ENCODE peak calls at places on chromosomes 12 and 14, in seven cellular contexts. I is fibroblast of mammary gland, E is cardiac muscle cell, G is tibial artery, L is cardiac fibroblast, Y is GM12865, B is IMR-90. U is an unnamed sample.

GRCh38 chr12:201361-201760 is 12.6 kb downstream of the SLC6A12 start:
- DNase-seq in I (no peak), L (no peak), G (no peak), E (no peak), Y (no peak), B (no peak), U (no peak)

GRCh38 chr12:119179335-119180021 is 747 bp downstream of the HSPB8 start:
- DNase-seq in G (no peak), I (peak; percentile 58), E (peak; percentile 89), Y (no peak), L (peak; percentile 70), B (peak; percentile 70), U (no peak)

GRCh38 chr14:101185081-101185835 is 281.7 kb upstream of the RTL1 start:
- DNase-seq in Y (no peak), B (no peak), L (no peak), I (no peak), G (no peak), E (no peak), U (no peak)

GRCh38 chr14:103056322-103057027 is 874 bp downstream of the CDC42BPB start:
- DNase-seq in Y (peak; percentile 30), B (peak; percentile 55), E (peak; percentile 70), G (peak; percentile 59), I (peak; percentile 72), L (peak; percentile 69), U (peak; percentile 24)

GRCh38 chr12:47832263-47832933 is 12.7 kb upstream of the HDAC7 start:
- DNase-seq in E (no peak), G (no peak), B (no peak), I (no peak), Y (no peak), L (peak; percentile 64), U (no peak)

GRCh38 chr14:61322011-61322798 is 826 bp downstream of the PRKCH start:
- DNase-seq in B (no peak), E (peak; percentile 12), I (no peak), G (no peak), L (no peak), Y (peak; percentile 31), U (no peak)

GRCh38 chr14:76653875-76654572 is 107.2 kb upstream of the VASH1 start:
- DNase-seq in E (no peak), Y (no peak), B (no peak), G (no peak), L (no peak), I (no peak), U (no peak)

GRCh38 chr12:68040450-68041075 is 51.3 kb downstream of the IFNG-AS1 start:
- DNase-seq in L (peak; percentile 86), E (peak; percentile 82), B (peak; percentile 73), I (peak; percentile 77), G (peak; percentile 75), Y (peak; percentile 79), U (peak; percentile 33)

GRCh38 chr14:58193542-58193941 is 6.4 kb upstream of the ACTR10 start:
- DNase-seq in L (peak; percentile 9), B (no peak), E (no peak), I (peak; percentile 31), Y (no peak), G (no peak), U (no peak)

GRCh38 chr12:106032141-106032925 is 106.4 kb downstream of the NUAK1 start:
- DNase-seq in B (peak; percentile 22), I (no peak), E (no peak), G (no peak), L (no peak), Y (no peak), U (no peak)

GRCh38 chr14:100018482-100018881 is 46.7 kb upstream of the EVL start:
- DNase-seq in E (no peak), Y (no peak), B (peak; percentile 62), G (no peak), I (peak; percentile 64), L (peak; percentile 37), U (no peak)

GRCh38 chr14:97218713-97219355 is 421.7 kb downstream of the VRK1 start:
- DNase-seq in G (no peak), B (no peak), E (peak; percentile 59), I (no peak), L (no peak), Y (no peak), U (no peak)

GRCh38 chr12:128551266-128552025 is 272.3 kb downstream of the SLC15A4 start:
- DNase-seq in I (no peak), E (no peak), L (no peak), G (no peak), B (no peak), Y (no peak), U (no peak)

GRCh38 chr14:21921453-21921852 is 247.8 kb upstream of the OR4E1 start:
- DNase-seq in G (no peak), L (no peak), B (no peak), Y (no peak), I (no peak), E (no peak), U (no peak)

GRCh38 chr12:52149182-52149641 is 42.6 kb downstream of the KRT80 start:
- DNase-seq in L (no peak), G (no peak), I (no peak), E (no peak), B (no peak), Y (no peak), U (no peak)

GRCh38 chr12:74538491-74539258 is 1.0 kb downstream of the ATXN7L3B start:
- DNase-seq in B (no peak), E (peak; percentile 5), Y (peak; percentile 63), G (no peak), I (peak; percentile 22), L (peak; percentile 22), U (no peak)

GRCh38 chr12:5442251-5443006 is 10.5 kb downstream of the NTF3 start:
- DNase-seq in Y (peak; percentile 21), G (no peak), I (peak; percentile 37), B (peak; percentile 73), E (peak; percentile 62), L (peak; percentile 68), U (no peak)

GRCh38 chr12:50985322-50985721 is 33.0 kb downstream of the HIGD1C start:
- DNase-seq in I (peak; percentile 90), L (peak; percentile 92), Y (no peak), G (peak; percentile 67), B (peak; percentile 74), E (peak; percentile 5), U (peak; percentile 57)

GRCh38 chr14:60867503-60868172 is 113.2 kb downstream of the TRMT5 start:
- DNase-seq in G (no peak), B (peak; percentile 40), E (no peak), I (no peak), L (no peak), Y (no peak), U (no peak)

GRCh38 chr14:53668861-53669260 is 287.8 kb downstream of the BMP4 start:
- DNase-seq in I (peak; percentile 67), G (no peak), L (no peak), B (peak; percentile 10), Y (no peak), E (no peak), U (peak; percentile 37)

GRCh38 chr12:3313655-3314305 is 177.2 kb upstream of the PRMT8 start:
- DNase-seq in G (no peak), Y (peak; percentile 41), I (peak; percentile 20), B (peak; percentile 20), L (peak; percentile 34), E (peak; percentile 45), U (no peak)

GRCh38 chr14:56005580-56006053 is 112.6 kb upstream of the PELI2 start:
- DNase-seq in Y (peak; percentile 56), G (no peak), E (no peak), I (peak; percentile 72), B (peak; percentile 4), L (no peak), U (peak; percentile 55)

GRCh38 chr14:48349689-48350088 is 674.3 kb upstream of the MDGA2 start:
- DNase-seq in I (peak; percentile 1), G (no peak), L (no peak), B (peak; percentile 38), E (no peak), Y (no peak), U (no peak)

GRCh38 chr12:80590085-80590484 is 117.3 kb upstream of the MYF6 start:
- DNase-seq in G (no peak), B (peak; percentile 89), Y (no peak), E (no peak), L (no peak), I (peak; percentile 34), U (no peak)

GRCh38 chr12:92032101-92032500 is 113.5 kb downstream of the BTG1 start:
- DNase-seq in G (no peak), I (no peak), Y (no peak), L (no peak), B (no peak), E (no peak), U (no peak)

GRCh38 chr12:26226629-26227375 is 31.4 kb downstream of the SSPN start:
- DNase-seq in E (peak; percentile 55), L (peak; percentile 19), G (peak; percentile 30), Y (no peak), B (no peak), I (no peak), U (no peak)

GRCh38 chr12:26229910-26230309 is 34.5 kb downstream of the SSPN start:
- DNase-seq in B (no peak), L (no peak), G (no peak), I (peak; percentile 22), Y (no peak), E (no peak), U (no peak)

GRCh38 chr12:26224657-26225056 is 29.3 kb downstream of the SSPN start:
- DNase-seq in I (no peak), E (no peak), Y (no peak), G (no peak), B (no peak), L (no peak), U (no peak)

GRCh38 chr12:26227376-26227775 is 32.0 kb downstream of the SSPN start:
- DNase-seq in G (no peak), Y (no peak), I (no peak), B (no peak), L (no peak), E (no peak), U (no peak)

GRCh38 chr12:26226119-26226518 is 30.7 kb downstream of the SSPN start:
- DNase-seq in I (no peak), Y (no peak), B (no peak), L (no peak), G (no peak), E (no peak), U (no peak)
- H3K4me3 ChIP-seq in I (no peak overlapping the region), Y (no peak overlapping the region), B (no peak overlapping the region), L (no peak overlapping the region), G (peak overlapping the region; percentile 53), E (peak overlapping the region; percentile 18), U (no peak overlapping the region)

GRCh38 chr14:89427426-89428162 is 10.6 kb upstream of the FOXN3 start:
- DNase-seq in B (no peak), E (no peak), L (peak; percentile 54), G (no peak), Y (no peak), I (peak; percentile 59), U (no peak)
- H3K4me3 ChIP-seq in B (no peak overlapping the region), E (no peak overlapping the region), L (no peak overlapping the region), G (peak overlapping the region; percentile 37), Y (no peak overlapping the region), I (no peak overlapping the region), U (no peak overlapping the region)

GRCh38 chr12:102298022-102298421 is 100.4 kb upstream of the PMCH start:
- DNase-seq in E (no peak), G (no peak), L (peak; percentile 16), B (peak; percentile 69), Y (no peak), I (peak; percentile 85), U (no peak)
- H3K4me3 ChIP-seq in E (no peak overlapping the region), G (no peak overlapping the region), L (no peak overlapping the region), B (no peak overlapping the region), Y (no peak overlapping the region), I (no peak overlapping the region), U (no peak overlapping the region)

DNA sequence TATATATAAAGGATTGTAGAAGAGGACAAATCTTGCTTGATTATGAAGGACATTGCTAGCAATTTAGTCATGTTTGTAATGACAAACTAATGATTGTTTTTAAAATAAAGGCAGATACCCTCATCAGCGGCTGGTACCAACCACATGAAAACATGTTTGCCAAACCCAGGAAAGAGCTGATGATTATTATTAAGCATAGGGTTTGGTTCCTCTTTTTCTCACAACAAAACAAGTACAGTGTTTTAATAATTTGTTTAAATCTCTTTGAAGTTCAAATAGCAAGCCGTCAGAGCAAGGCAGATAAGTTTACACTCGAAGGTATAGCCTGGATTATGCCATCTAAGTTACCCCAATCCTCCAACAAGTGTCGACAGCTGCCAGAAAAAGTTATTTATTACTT is 5.3 kb upstream of the SINHCAF start:
- DNase-seq in G (no peak), B (no peak), E (no peak), L (no peak), Y (peak; percentile 41), I (no peak), U (no peak)
- H3K4me3 ChIP-seq in G (no peak overlapping the region), B (no peak overlapping the region), E (no peak overlapping the region), L (no peak overlapping the region), Y (no peak overlapping the region), I (no peak overlapping the region), U (no peak overlapping the region)